ENCODE peak calls at places on chromosomes 3 and 15, in eight cellular contexts. Q is colonic mucosa; T is HFF-Myc; G is naive thymus-derived CD4-positive, alpha-beta T cell; N is SK-N-MC; P is CD8-positive, alpha-beta memory T cell; W is transverse colon; M is CD4-positive, CD25-positive, alpha-beta regulatory T cell. X is an unnamed sample.

GRCh38 chr3:35946121-35946856 is 307.0 kb downstream of the ARPP21 start:
- DNase-seq in Q (no peak), T (no peak), G (no peak), N (peak; percentile 81), P (no peak), W (no peak), M (no peak), X (no peak)

GRCh38 chr3:173584834-173585831 is 187.6 kb downstream of the NLGN1 start:
- DNase-seq in Q (no peak), T (peak; percentile 16), G (no peak), N (peak; percentile 67), P (no peak), W (peak; percentile 8), M (no peak), X (no peak)

GRCh38 chr15:98853593-98854420 is 153.8 kb downstream of the PGPEP1L start:
- DNase-seq in Q (peak; percentile 55), T (no peak), G (no peak), N (no peak), P (no peak), W (peak; percentile 38), M (no peak), X (no peak)

GRCh38 chr3:39104961-39105686 is 2.3 kb downstream of the GORASP1 start:
- DNase-seq in Q (no peak), T (no peak), G (no peak), N (no peak), P (no peak), W (no peak), M (no peak), X (no peak)

GRCh38 chr3:133838916-133839800 is 33.5 kb downstream of the SRPRB start:
- DNase-seq in Q (no peak), T (no peak), G (no peak), N (no peak), P (no peak), W (no peak), M (no peak), X (no peak)

GRCh38 chr3:140863481-140864084 is 78.1 kb upstream of the SLC25A36 start:
- DNase-seq in Q (peak; percentile 69), T (peak; percentile 32), G (no peak), N (peak; percentile 82), P (no peak), W (peak; percentile 42), M (peak; percentile 10), X (peak; percentile 39)

GRCh38 chr3:187880438-187880837 is 135.2 kb upstream of the BCL6 start:
- DNase-seq in Q (no peak), T (no peak), G (no peak), N (no peak), P (no peak), W (no peak), M (no peak), X (no peak)

GRCh38 chr15:30065025-30065801 is 17.5 kb upstream of the GOLGA8J start:
- DNase-seq in Q (no peak), T (peak; percentile 50), G (no peak), N (no peak), P (no peak), W (no peak), M (no peak), X (no peak)

GRCh38 chr3:160446522-160447056 is 3.0 kb downstream of the TRIM59 start:
- DNase-seq in Q (no peak), T (no peak), G (no peak), N (no peak), P (no peak), W (no peak), M (no peak), X (no peak)

GRCh38 chr3:123321806-123322205 is 120.1 kb downstream of the SEC22A start:
- DNase-seq in Q (no peak), T (no peak), G (no peak), N (no peak), P (no peak), W (no peak), M (no peak), X (no peak)

GRCh38 chr3:131217296-131217741 is 164.3 kb upstream of the NUDT16 start:
- DNase-seq in Q (no peak), T (no peak), G (no peak), N (no peak), P (no peak), W (no peak), M (no peak), X (no peak)

GRCh38 chr15:68208136-68208535 is 3.0 kb upstream of the CALML4 start:
- DNase-seq in Q (no peak), T (no peak), G (no peak), N (no peak), P (no peak), W (no peak), M (no peak), X (no peak)

GRCh38 chr3:169228522-169228921 is 435.0 kb downstream of the MECOM start:
- DNase-seq in Q (no peak), T (no peak), G (no peak), N (no peak), P (no peak), W (no peak), M (no peak), X (no peak)
- H3K4me3 ChIP-seq in Q (no peak overlapping the region), T (no peak overlapping the region), G (no peak overlapping the region), N (no peak overlapping the region), P (no peak overlapping the region), W (no peak overlapping the region), M (no peak overlapping the region), X (no peak overlapping the region)

GRCh38 chr3:45311327-45311726 is 77.0 kb upstream of the LARS2 start:
- DNase-seq in Q (no peak), T (no peak), G (no peak), N (no peak), P (no peak), W (no peak), M (no peak), X (no peak)

GRCh38 chr3:45311953-45312795 is 76.2 kb upstream of the LARS2 start:
- DNase-seq in Q (no peak), T (no peak), G (no peak), N (no peak), P (no peak), W (no peak), M (no peak), X (no peak)

GRCh38 chr3:45309876-45310275 is 78.5 kb upstream of the LARS2 start:
- DNase-seq in Q (no peak), T (no peak), G (no peak), N (no peak), P (no peak), W (no peak), M (no peak), X (no peak)

GRCh38 chr3:45313743-45314403 is 74.5 kb upstream of the LARS2 start:
- DNase-seq in Q (no peak), T (no peak), G (no peak), N (no peak), P (no peak), W (no peak), M (no peak), X (no peak)

DNA sequence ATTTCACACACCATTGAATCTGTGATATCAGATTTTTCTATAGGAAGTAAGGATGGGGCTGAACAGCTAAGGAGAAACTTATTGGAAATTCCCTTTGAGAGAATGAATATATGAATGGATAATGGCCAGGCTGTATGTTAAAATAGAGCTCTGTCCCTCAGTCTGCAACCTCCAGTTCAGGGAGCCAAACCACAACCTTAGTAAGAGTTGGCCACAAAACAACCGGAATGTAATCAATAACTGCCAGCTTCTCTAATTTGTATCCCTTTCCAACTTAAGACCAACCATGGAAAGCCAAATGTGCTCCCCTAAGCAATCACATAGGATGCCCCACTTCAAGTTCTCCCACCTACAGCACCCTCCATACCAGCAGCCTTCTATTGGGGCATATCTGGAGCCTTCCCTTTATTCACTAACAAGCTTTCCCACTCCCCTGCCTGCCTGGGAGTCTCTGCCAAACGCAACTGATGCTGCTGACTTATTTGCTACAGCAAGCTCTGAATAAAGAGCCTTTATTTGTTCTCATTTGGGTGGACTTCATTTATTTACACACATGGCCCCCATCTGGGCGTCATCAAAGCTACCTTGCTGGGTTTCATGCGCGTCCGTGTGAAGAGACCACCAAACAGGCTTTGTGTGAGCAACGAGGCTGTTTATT is 75.4 kb upstream of the LARS2 start:
- DNase-seq in Q (no peak), T (no peak), G (no peak), N (no peak), P (no peak), W (no peak), M (no peak), X (no peak)
- H3K4me3 ChIP-seq in Q (no peak overlapping the region), T (no peak overlapping the region), G (no peak overlapping the region), N (no peak overlapping the region), P (no peak overlapping the region), W (no peak overlapping the region), M (no peak overlapping the region), X (no peak overlapping the region)

GRCh38 chr15:26867199-26868007 is 541 bp downstream of the GABRA5 start:
- DNase-seq in Q (no peak), T (no peak), G (no peak), N (no peak), P (no peak), W (no peak), M (no peak), X (no peak)

GRCh38 chr15:26869628-26870027 is 2.8 kb downstream of the GABRA5 start:
- DNase-seq in Q (no peak), T (no peak), G (no peak), N (no peak), P (no peak), W (no peak), M (no peak), X (no peak)

GRCh38 chr15:26864664-26865191 is 2.1 kb upstream of the GABRA5 start:
- DNase-seq in Q (no peak), T (peak; percentile 9), G (no peak), N (peak; percentile 2), P (no peak), W (no peak), M (no peak), X (no peak)

GRCh38 chr15:26868029-26868685 is 1.3 kb downstream of the GABRA5 start:
- DNase-seq in Q (no peak), T (no peak), G (no peak), N (no peak), P (no peak), W (no peak), M (no peak), X (no peak)

DNA sequence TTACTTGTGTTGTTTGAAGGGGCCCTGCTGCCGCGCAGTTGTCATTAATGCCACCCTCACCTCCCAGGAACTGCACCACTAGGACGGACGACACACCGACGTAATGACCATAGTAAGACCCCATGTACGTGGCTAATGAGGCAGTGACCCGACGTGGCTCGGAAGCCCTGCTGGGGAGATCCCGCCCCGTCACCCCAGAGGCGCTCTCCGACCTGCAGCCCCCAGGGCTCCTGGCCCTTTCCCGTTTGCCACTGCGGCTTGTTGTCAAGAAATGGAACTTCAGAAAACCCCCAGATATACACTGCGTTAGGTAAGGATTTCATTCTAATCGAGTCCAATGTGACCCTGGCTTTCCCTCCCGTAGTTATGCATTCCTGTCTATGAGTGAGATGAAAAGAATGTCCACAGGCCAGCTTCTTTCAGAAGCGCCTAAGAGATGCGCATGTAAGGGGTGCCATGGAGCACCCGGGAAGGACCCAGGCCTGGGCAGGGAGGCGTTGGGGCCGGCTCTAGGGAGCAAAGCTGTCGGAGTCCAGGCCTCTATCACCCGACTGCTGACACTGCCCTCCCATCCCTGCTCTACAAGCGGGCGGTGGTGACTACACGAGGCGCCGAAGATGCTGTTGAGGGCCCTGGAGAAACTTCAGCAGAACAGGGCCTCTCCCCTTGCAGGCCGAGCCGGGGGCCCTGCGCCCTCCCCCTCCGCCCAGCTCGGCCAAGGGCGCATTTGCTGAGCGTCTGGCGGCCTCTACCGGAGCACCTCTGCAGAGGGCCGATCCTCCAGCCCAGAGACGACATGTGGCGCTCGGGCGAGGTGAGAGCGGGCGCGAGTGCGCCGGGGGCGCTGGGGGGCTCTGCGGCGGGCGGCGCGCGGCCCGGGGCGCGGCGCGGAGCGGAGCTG is at the start of gene GABRA5:
- DNase-seq in Q (no peak), T (no peak), G (no peak), N (no peak), P (no peak), W (no peak), M (no peak), X (no peak)
- H3K4me3 ChIP-seq in Q (no peak within 1 kb of the TSS), T (peak within 1 kb of the TSS; percentile 29), G (no peak within 1 kb of the TSS), N (no peak within 1 kb of the TSS), P (no peak within 1 kb of the TSS), W (no peak within 1 kb of the TSS), M (no peak within 1 kb of the TSS), X (no peak within 1 kb of the TSS)

GRCh38 chr3:197027896-197028710 is 1.5 kb downstream of the MELTF start:
- DNase-seq in Q (peak; percentile 17), T (no peak), G (no peak), N (no peak), P (no peak), W (no peak), M (no peak), X (no peak)
- H3K4me3 ChIP-seq in Q (no peak overlapping the region), T (no peak overlapping the region), G (no peak overlapping the region), N (no peak overlapping the region), P (peak overlapping the region; percentile 43), W (peak overlapping the region; percentile 67), M (no peak overlapping the region), X (peak overlapping the region; percentile 62)